ENCODE peak calls at places on chromosome 7, in seven cellular contexts. P, L, W, B, N, F and A are unnamed samples.

GRCh38 chr7:25481891-25482290 is 253.6 kb upstream of the NPVF start:
- DNase-seq in P (no peak), L (no peak), W (no peak), B (no peak), N (no peak), F (no peak), A (no peak)

GRCh38 chr7:109890622-109891021 is 1200.3 kb upstream of the LRRN3 start:
- DNase-seq in P (no peak), L (no peak), W (no peak), B (no peak), N (no peak), F (no peak), A (no peak)

GRCh38 chr7:38300175-38300574 is 26.7 kb upstream of the TARP start:
- DNase-seq in P (no peak), L (no peak), W (no peak), B (no peak), N (no peak), F (no peak), A (no peak)

GRCh38 chr7:118627467-118627866 is 403.0 kb downstream of the ANKRD7 start:
- DNase-seq in P (no peak), L (no peak), W (no peak), B (no peak), N (no peak), F (no peak), A (no peak)

GRCh38 chr7:114977277-114977676 is 55.4 kb downstream of the MDFIC start:
- DNase-seq in P (no peak), L (no peak), W (no peak), B (no peak), N (no peak), F (no peak), A (no peak)

GRCh38 chr7:13055732-13056369 is 368.4 kb downstream of the ARL4A start:
- DNase-seq in P (no peak), L (no peak), W (no peak), B (no peak), N (no peak), F (no peak), A (no peak)

GRCh38 chr7:55502988-55503514 is 69.3 kb downstream of the VOPP1 start:
- DNase-seq in P (no peak), L (no peak), W (peak; percentile 30), B (no peak), N (peak; percentile 32), F (no peak), A (no peak)

GRCh38 chr7:152435384-152436278 is at the start of gene KMT2C:
- DNase-seq in P (peak; percentile 45), L (peak; percentile 49), W (peak; percentile 44), B (peak; percentile 74), N (peak; percentile 85), F (peak; percentile 58), A (peak; percentile 92)

GRCh38 chr7:90119178-90119971 is 34.9 kb upstream of the STEAP1 start:
- DNase-seq in P (no peak), L (peak; percentile 9), W (peak; percentile 53), B (peak; percentile 59), N (peak; percentile 31), F (peak; percentile 61), A (peak; percentile 69)